ENCODE peak calls at places on chromosomes 1 and 21, in eight cellular contexts. One of them, this sample, is unnamed.

GRCh38 chr1:201714542-201715276 is 114.2 kb upstream of the IPO9 start:
- DNase-seq in Peyer's patch: peak
- DNase-seq in breast epithelium: no peak
- DNase-seq in transverse colon: peak
- DNase-seq in kidney: peak
- DNase-seq in upper lobe of right lung: peak
- DNase-seq in tibial nerve: peak
- DNase-seq in SK-N-SH: no peak
- DNase-seq in this sample: peak

GRCh38 chr1:52413410-52414104 is 9.2 kb downstream of the PRPF38A start:
- DNase-seq in upper lobe of right lung: no peak
- DNase-seq in transverse colon: peak
- DNase-seq in Peyer's patch: peak
- DNase-seq in SK-N-SH: no peak
- DNase-seq in breast epithelium: no peak
- DNase-seq in kidney: no peak
- DNase-seq in tibial nerve: no peak
- DNase-seq in this sample: no peak

GRCh38 chr1:230507671-230508407 is 81.7 kb upstream of the PGBD5 start:
- DNase-seq in Peyer's patch: no peak
- DNase-seq in upper lobe of right lung: no peak
- DNase-seq in SK-N-SH: no peak
- DNase-seq in tibial nerve: no peak
- DNase-seq in transverse colon: no peak
- DNase-seq in kidney: no peak
- DNase-seq in breast epithelium: no peak
- DNase-seq in this sample: peak

GRCh38 chr1:24586970-24587820 is 31.3 kb downstream of the NCMAP start:
- DNase-seq in upper lobe of right lung: no peak
- DNase-seq in breast epithelium: no peak
- DNase-seq in Peyer's patch: no peak
- DNase-seq in kidney: no peak
- DNase-seq in SK-N-SH: peak
- DNase-seq in transverse colon: peak
- DNase-seq in tibial nerve: no peak
- DNase-seq in this sample: no peak

GRCh38 chr1:26171084-26172072 is at the start of gene ZNF593OS:
- DNase-seq in Peyer's patch: no peak
- DNase-seq in tibial nerve: no peak
- DNase-seq in breast epithelium: no peak
- DNase-seq in SK-N-SH: peak
- DNase-seq in kidney: no peak
- DNase-seq in transverse colon: no peak
- DNase-seq in upper lobe of right lung: no peak
- DNase-seq in this sample: no peak

GRCh38 chr1:85576642-85577420 is 3.7 kb upstream of the CCN1 start:
- DNase-seq in SK-N-SH: peak
- DNase-seq in Peyer's patch: peak
- DNase-seq in kidney: peak
- DNase-seq in tibial nerve: peak
- DNase-seq in upper lobe of right lung: peak
- DNase-seq in transverse colon: peak
- DNase-seq in breast epithelium: peak
- DNase-seq in this sample: peak

GRCh38 chr1:20344738-20345137 is 54.1 kb downstream of the VWA5B1 start:
- DNase-seq in tibial nerve: no peak
- DNase-seq in kidney: no peak
- DNase-seq in SK-N-SH: no peak
- DNase-seq in breast epithelium: no peak
- DNase-seq in Peyer's patch: no peak
- DNase-seq in transverse colon: no peak
- DNase-seq in upper lobe of right lung: no peak
- DNase-seq in this sample: no peak

GRCh38 chr1:114384922-114385321 is 126.1 kb downstream of the TRIM33 start:
- DNase-seq in upper lobe of right lung: no peak
- DNase-seq in SK-N-SH: no peak
- DNase-seq in tibial nerve: no peak
- DNase-seq in Peyer's patch: no peak
- DNase-seq in breast epithelium: no peak
- DNase-seq in kidney: no peak
- DNase-seq in transverse colon: no peak
- DNase-seq in this sample: no peak

GRCh38 chr21:26169061-26169610 is 1.4 kb downstream of the APP start:
- DNase-seq in tibial nerve: no peak
- DNase-seq in transverse colon: peak
- DNase-seq in kidney: peak
- DNase-seq in SK-N-SH: peak
- DNase-seq in upper lobe of right lung: no peak
- DNase-seq in breast epithelium: peak
- DNase-seq in Peyer's patch: no peak
- DNase-seq in this sample: peak

GRCh38 chr1:89604414-89604735 is 28.5 kb upstream of the LRRC8C start:
- DNase-seq in tibial nerve: no peak
- DNase-seq in upper lobe of right lung: no peak
- DNase-seq in Peyer's patch: no peak
- DNase-seq in kidney: no peak
- DNase-seq in transverse colon: no peak
- DNase-seq in SK-N-SH: no peak
- DNase-seq in breast epithelium: no peak
- DNase-seq in this sample: no peak

GRCh38 chr1:247638011-247638410 is 32.6 kb downstream of the OR2G3 start:
- DNase-seq in Peyer's patch: no peak
- DNase-seq in kidney: no peak
- DNase-seq in tibial nerve: no peak
- DNase-seq in transverse colon: no peak
- DNase-seq in breast epithelium: no peak
- DNase-seq in SK-N-SH: no peak
- DNase-seq in upper lobe of right lung: no peak
- DNase-seq in this sample: no peak

GRCh38 chr1:247642742-247643141 is 36.8 kb downstream of the OR13G1 start:
- DNase-seq in transverse colon: no peak
- DNase-seq in Peyer's patch: no peak
- DNase-seq in kidney: no peak
- DNase-seq in SK-N-SH: no peak
- DNase-seq in tibial nerve: no peak
- DNase-seq in breast epithelium: no peak
- DNase-seq in upper lobe of right lung: no peak
- DNase-seq in this sample: no peak

GRCh38 chr1:247638781-247639180 is 33.4 kb downstream of the OR2G3 start:
- DNase-seq in SK-N-SH: no peak
- DNase-seq in breast epithelium: no peak
- DNase-seq in transverse colon: peak
- DNase-seq in kidney: no peak
- DNase-seq in Peyer's patch: no peak
- DNase-seq in tibial nerve: no peak
- DNase-seq in upper lobe of right lung: no peak
- DNase-seq in this sample: no peak

DNA sequence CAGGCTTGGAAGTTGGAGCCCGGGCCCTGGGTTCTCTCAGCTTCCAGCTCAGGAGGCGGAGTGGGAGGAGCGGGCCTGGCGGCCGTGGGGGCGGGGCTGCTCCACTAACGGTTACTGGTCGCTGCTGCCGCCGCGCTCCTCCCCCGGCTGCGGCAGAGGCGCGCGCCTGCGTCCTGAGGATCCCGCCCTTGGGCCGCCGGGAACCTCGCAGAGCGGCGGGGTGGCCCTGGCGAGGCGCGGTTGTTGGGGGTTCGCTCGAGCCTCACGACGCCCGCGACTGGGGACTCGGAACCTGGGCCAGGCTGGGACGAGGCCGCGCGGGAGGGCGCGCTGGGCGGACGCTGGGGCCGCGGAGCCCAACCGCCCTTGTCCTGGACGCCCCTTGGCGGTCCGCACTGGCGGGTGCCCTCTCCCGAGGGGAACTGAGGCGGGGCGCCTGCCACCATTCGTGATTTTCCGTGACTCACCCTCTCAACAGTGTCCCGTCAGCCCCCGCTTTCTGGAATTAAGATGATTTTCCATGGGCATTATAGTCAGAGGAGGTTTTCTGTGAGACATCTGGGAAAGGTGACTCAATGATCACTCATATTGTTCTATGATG is 34.1 kb downstream of the OR2G3 start:
- DNase-seq in Peyer's patch: peak
- DNase-seq in tibial nerve: peak
- DNase-seq in transverse colon: peak
- DNase-seq in breast epithelium: peak
- DNase-seq in upper lobe of right lung: peak
- DNase-seq in SK-N-SH: peak
- DNase-seq in kidney: peak
- DNase-seq in this sample: peak
- H3K4me3 ChIP-seq in Peyer's patch: no peak
- H3K4me3 ChIP-seq in tibial nerve: peak
- H3K4me3 ChIP-seq in transverse colon: peak
- H3K4me3 ChIP-seq in breast epithelium: peak
- H3K4me3 ChIP-seq in upper lobe of right lung: peak
- H3K4me3 ChIP-seq in SK-N-SH: peak
- H3K4me3 ChIP-seq in kidney: no peak
- H3K4me3 ChIP-seq in this sample: peak

DNA sequence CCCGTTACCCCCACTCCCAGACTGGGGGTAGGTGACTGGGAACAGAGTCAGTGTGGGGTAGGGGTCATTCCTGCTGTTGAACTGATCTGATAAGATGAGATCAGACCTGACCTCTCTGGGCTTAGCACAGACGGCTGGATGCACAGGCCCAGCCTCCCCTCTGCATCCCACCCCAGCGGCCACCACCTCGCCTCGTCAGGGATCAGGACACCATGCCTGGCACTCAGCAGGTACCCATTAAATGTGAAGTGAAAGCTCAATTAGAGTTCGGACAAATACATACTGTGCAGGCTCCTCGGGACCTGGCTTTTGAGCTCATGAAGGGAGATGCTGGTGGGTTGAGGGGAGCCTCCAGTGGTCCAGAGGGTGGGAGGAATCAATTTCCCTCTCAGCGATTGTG is 15.7 kb downstream of the SOX13 start:
- DNase-seq in breast epithelium: no peak
- DNase-seq in kidney: no peak
- DNase-seq in upper lobe of right lung: no peak
- DNase-seq in Peyer's patch: no peak
- DNase-seq in transverse colon: no peak
- DNase-seq in tibial nerve: no peak
- DNase-seq in SK-N-SH: no peak
- DNase-seq in this sample: no peak
- H3K27ac ChIP-seq in breast epithelium: peak
- H3K27ac ChIP-seq in kidney: peak
- H3K27ac ChIP-seq in upper lobe of right lung: peak
- H3K27ac ChIP-seq in Peyer's patch: peak
- H3K27ac ChIP-seq in transverse colon: peak
- H3K27ac ChIP-seq in tibial nerve: peak
- H3K27ac ChIP-seq in SK-N-SH: no peak
- H3K27ac ChIP-seq in this sample: peak

GRCh38 chr1:216908116-216908515 is 184.9 kb upstream of the ESRRG start:
- DNase-seq in transverse colon: no peak
- DNase-seq in kidney: no peak
- DNase-seq in upper lobe of right lung: no peak
- DNase-seq in Peyer's patch: no peak
- DNase-seq in tibial nerve: no peak
- DNase-seq in SK-N-SH: no peak
- DNase-seq in breast epithelium: no peak
- DNase-seq in this sample: no peak
- H3K4me3 ChIP-seq in transverse colon: no peak
- H3K4me3 ChIP-seq in kidney: no peak
- H3K4me3 ChIP-seq in upper lobe of right lung: no peak
- H3K4me3 ChIP-seq in Peyer's patch: no peak
- H3K4me3 ChIP-seq in tibial nerve: no peak
- H3K4me3 ChIP-seq in SK-N-SH: no peak
- H3K4me3 ChIP-seq in breast epithelium: no peak
- H3K4me3 ChIP-seq in this sample: no peak

DNA sequence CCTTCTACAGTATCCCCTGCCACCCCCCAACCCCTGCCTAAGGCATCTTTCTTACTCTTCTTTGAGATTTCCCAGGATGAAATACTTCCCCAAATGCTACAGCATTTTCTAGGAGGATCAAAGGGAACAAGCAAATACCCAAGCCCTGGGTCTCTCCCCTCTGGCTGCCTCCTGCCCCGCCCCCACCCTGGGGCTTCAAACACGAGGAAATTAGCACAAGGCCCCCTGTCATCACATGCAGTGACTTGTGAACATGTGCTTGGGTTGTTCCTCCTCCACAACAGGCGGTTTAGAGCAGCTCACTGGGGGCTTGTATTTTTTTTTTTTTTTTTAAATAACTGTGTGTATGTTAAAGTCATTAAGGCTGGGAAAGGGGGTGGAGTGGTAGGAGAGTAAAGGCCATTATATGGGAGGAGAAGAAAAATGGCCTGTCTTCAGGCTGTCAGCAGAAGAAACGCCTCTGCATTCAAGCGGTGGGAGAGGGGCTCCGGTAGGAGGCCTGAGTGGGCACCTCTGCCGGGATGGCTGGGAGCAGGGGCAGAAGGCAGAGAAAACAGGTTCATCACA is 64.3 kb downstream of the PLXNA2 start:
- DNase-seq in breast epithelium: no peak
- DNase-seq in SK-N-SH: no peak
- DNase-seq in tibial nerve: no peak
- DNase-seq in Peyer's patch: no peak
- DNase-seq in kidney: no peak
- DNase-seq in upper lobe of right lung: no peak
- DNase-seq in transverse colon: no peak
- DNase-seq in this sample: no peak
- H3K27ac ChIP-seq in breast epithelium: no peak
- H3K27ac ChIP-seq in SK-N-SH: peak
- H3K27ac ChIP-seq in tibial nerve: no peak
- H3K27ac ChIP-seq in Peyer's patch: peak
- H3K27ac ChIP-seq in kidney: no peak
- H3K27ac ChIP-seq in upper lobe of right lung: peak
- H3K27ac ChIP-seq in transverse colon: peak
- H3K27ac ChIP-seq in this sample: peak